ENCODE peak calls at places on chromosome 19, in eight cellular contexts. O, V, T, H, G, Y, N and A are unnamed samples.

GRCh38 chr19:39199025-39199424 is 2.3 kb downstream of the NCCRP1 start:
- DNase-seq in T (peak; percentile 77), V (peak; percentile 26), N (peak; percentile 24), O (no peak), G (no peak), H (peak; percentile 71), Y (no peak), A (no peak)

GRCh38 chr19:5687360-5688198 is 2.5 kb upstream of the RPL36 start:
- DNase-seq in N (no peak), G (no peak), Y (no peak), V (no peak), T (no peak), O (no peak), H (no peak), A (no peak)

GRCh38 chr19:38718747-38719543 is 25.3 kb downstream of the CAPN12 start:
- DNase-seq in H (peak; percentile 40), T (no peak), O (no peak), V (peak; percentile 76), N (no peak), Y (no peak), G (no peak), A (no peak)

GRCh38 chr19:1910169-1910568 is 5.0 kb downstream of the ADAT3 start:
- DNase-seq in G (no peak), Y (no peak), H (no peak), T (no peak), O (no peak), N (no peak), V (no peak), A (no peak)

GRCh38 chr19:1767464-1767933 is 14.2 kb downstream of the ONECUT3 start:
- DNase-seq in G (peak; percentile 47), T (peak; percentile 84), O (no peak), V (no peak), H (no peak), Y (peak; percentile 71), N (no peak), A (peak; percentile 74)

GRCh38 chr19:41144403-41144802 is 30.2 kb downstream of the CYP2F1 start:
- DNase-seq in O (peak; percentile 58), Y (peak; percentile 96), T (peak; percentile 73), N (peak; percentile 58), H (peak; percentile 89), V (peak; percentile 60), G (peak; percentile 94), A (peak; percentile 42)

GRCh38 chr19:15296841-15297415 is 35.4 kb downstream of the BRD4 start:
- DNase-seq in V (no peak), N (no peak), T (no peak), O (no peak), G (no peak), H (no peak), Y (no peak), A (no peak)

GRCh38 chr19:54095136-54095858 is 5.3 kb downstream of the OSCAR start:
- DNase-seq in T (no peak), V (no peak), N (no peak), G (no peak), H (no peak), O (no peak), Y (no peak), A (no peak)

GRCh38 chr19:45468803-45469131 is 971 bp downstream of the FOSB start:
- DNase-seq in N (no peak), T (no peak), V (peak; percentile 44), Y (no peak), O (no peak), G (no peak), H (no peak), A (no peak)

GRCh38 chr19:38805180-38805579 is 7.6 kb downstream of the LGALS4 start:
- DNase-seq in T (no peak), Y (no peak), H (peak; percentile 2), O (no peak), G (no peak), V (no peak), N (no peak), A (no peak)

GRCh38 chr19:12783849-12784393 is 7.4 kb upstream of the JUNB start:
- DNase-seq in G (peak; percentile 71), O (peak; percentile 69), H (no peak), V (no peak), T (peak; percentile 31), Y (peak; percentile 75), N (no peak), A (no peak)

GRCh38 chr19:16159655-16160054 is 13.7 kb downstream of the CIB3 start:
- DNase-seq in H (no peak), T (no peak), Y (no peak), O (no peak), V (no peak), G (no peak), N (no peak), A (no peak)

GRCh38 chr19:16118489-16119033 is 6.9 kb downstream of the RAB8A start:
- DNase-seq in G (no peak), O (no peak), Y (peak; percentile 89), V (no peak), N (no peak), T (no peak), H (no peak), A (peak; percentile 76)

GRCh38 chr19:35557539-35558399 is 5.7 kb downstream of the ATP4A start:
- DNase-seq in V (peak; percentile 37), N (no peak), Y (peak; percentile 61), H (peak; percentile 16), T (peak; percentile 98), O (peak; percentile 72), G (peak; percentile 75), A (peak; percentile 35)

GRCh38 chr19:57068921-57069697 is 50.7 kb upstream of the USP29 start:
- DNase-seq in G (no peak), Y (no peak), H (no peak), T (no peak), O (no peak), V (no peak), N (no peak), A (no peak)
- TF ChIP-seq CTCF in G (no peak), Y (no peak), H (no peak), T (no peak), O (no peak), V (no peak), N (no peak), A (no peak)

DNA sequence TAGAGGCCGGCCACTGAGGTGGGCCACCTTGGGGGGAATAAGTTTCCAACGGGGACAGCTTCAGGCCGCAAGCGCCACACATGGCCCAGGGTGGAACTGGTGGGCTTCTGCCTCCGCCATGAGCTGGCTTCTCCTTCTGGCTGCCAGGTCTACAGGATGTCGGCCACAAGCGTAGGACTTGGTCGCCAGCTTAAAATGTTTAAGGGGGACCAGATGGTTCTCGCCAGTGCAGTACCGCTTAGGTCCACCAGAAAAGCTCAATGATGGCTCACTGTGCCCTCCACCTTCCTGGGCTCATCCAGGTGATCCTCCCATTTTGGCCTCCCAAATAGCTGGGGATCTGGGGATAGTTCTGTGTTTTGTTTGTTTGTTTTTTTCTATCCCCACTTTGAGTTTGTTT is 38.7 kb upstream of the ZNF254 start:
- DNase-seq in V (no peak), T (no peak), N (no peak), G (no peak), H (no peak), O (no peak), Y (no peak), A (no peak)
- TF ChIP-seq CTCF in V (no peak), T (no peak), N (no peak), G (no peak), H (no peak), O (no peak), Y (no peak), A (no peak)

DNA sequence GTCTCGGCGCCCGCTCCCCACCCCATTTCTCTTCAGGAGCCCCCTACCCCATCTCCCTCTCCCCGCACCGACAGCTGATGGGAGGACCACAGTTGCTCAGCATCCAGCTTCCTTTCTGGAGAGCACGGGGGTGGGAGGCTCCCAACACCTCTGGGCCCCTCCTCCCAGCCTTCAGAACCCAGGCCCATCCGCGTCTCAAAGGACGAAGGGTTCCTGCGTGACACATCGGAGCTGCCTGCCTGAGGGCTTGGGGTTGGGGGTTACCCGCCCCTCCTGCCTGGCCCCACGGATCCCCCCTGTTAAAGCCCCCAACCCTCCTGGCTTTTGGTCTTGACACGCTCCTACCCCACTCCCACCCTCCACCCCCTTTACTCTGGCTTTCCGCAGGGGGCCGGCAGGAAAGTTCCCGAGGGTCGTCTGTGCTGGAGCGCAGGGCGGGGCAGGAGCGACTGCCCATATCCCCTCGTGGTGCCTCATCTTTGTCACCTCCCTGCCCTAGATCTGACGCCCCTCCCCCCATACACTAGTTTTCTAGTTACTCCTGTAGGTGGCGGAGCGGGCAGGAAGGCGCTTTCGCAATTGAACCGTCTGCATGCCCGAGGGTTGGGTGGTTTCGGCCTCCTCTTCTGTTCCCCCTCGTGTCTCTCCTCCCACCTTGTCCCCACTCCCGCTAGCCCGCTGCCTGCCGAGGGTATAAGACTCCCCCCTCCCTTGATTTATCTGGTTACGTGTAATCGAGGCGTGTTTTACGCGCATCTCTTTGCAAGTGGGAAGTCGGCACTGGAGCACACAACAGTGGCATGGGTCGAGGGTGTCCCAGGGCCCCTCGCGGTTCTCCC is 922 bp downstream of the TRAPPC5 start:
- DNase-seq in N (peak; percentile 44), G (peak; percentile 88), O (peak; percentile 71), T (peak; percentile 75), H (peak; percentile 74), Y (peak; percentile 91), V (peak; percentile 60), A (peak; percentile 65)
- TF ChIP-seq CTCF in N (peak; percentile 68), G (peak; percentile 43), O (peak; percentile 65), T (peak; percentile 16), H (peak; percentile 75), Y (peak; percentile 66), V (peak; percentile 69), A (no peak)

DNA sequence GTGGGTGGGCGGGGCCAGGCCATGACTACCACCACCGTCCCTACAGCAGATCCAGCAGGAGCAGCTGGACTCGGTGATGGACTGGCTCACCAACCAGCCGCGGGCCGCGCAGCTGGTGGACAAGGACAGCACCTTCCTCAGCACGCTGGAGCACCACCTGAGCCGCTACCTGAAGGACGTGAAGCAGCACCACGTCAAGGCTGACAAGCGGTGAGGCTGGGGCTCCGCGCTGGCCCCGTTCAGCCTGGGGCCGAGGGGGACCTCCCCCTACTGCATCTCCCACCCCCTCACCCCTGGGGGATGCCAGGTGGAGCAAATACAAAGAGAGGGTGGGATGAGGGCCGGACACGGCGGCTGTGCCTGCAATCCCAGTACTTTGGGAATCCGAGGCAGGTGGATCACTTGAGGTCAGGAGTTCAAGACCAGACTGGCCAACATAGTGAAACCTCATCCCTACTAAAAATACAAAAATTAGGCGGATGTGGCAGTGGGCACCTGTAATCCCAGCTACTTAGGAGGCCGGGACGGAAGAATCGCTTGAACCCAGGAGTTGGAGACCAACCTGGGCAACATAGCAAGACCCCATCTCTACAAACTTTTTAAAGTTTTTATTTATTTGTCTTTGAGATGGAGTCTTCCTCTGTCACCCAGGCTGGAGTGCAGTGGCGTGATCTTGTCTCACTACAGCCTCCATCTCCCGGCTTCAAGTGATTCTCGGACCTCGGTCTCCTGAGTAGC is 18.1 kb upstream of the CELF5 start:
- DNase-seq in T (no peak), N (no peak), Y (no peak), H (no peak), V (no peak), G (no peak), O (no peak), A (no peak)
- TF ChIP-seq CTCF in T (no peak), N (no peak), Y (no peak), H (no peak), V (no peak), G (no peak), O (no peak), A (no peak)

GRCh38 chr19:47768604-47769003 is 9.9 kb upstream of the SELENOW start:
- DNase-seq in H (no peak), N (no peak), Y (no peak), T (no peak), G (no peak), O (no peak), V (no peak), A (no peak)
- TF ChIP-seq CTCF in H (no peak), N (no peak), Y (no peak), T (no peak), G (no peak), O (no peak), V (no peak), A (no peak)